ENCODE peak calls at places on chromosomes 13 and 19, in four cellular contexts. Q, Z, Y and E are unnamed samples.

GRCh38 chr19:35211545-35212230 is 16.9 kb downstream of the FAM187B start:
- DNase-seq in Q (no peak), Y (no peak), Z (no peak), E (no peak)

GRCh38 chr19:12379732-12380443 is 14.4 kb upstream of the ZNF442 start:
- DNase-seq in Y (no peak), Q (no peak), Z (no peak), E (no peak)

GRCh38 chr19:2969104-2969504 is 8.3 kb upstream of the TLE6 start:
- DNase-seq in Q (no peak), Z (no peak), Y (no peak), E (peak; percentile 59)

GRCh38 chr13:91133941-91134772 is 213.3 kb upstream of the MIR17HG start:
- DNase-seq in Z (no peak), Y (no peak), Q (peak; percentile 93), E (peak; percentile 37)

GRCh38 chr13:47788844-47789243 is 212.2 kb downstream of the SUCLA2 start:
- DNase-seq in Y (no peak), Q (no peak), Z (no peak), E (no peak)

GRCh38 chr19:33303791-33304759 is 1.7 kb upstream of the CEBPA start:
- DNase-seq in Z (no peak), Q (no peak), Y (no peak), E (no peak)

GRCh38 chr19:50555447-50556235 is 12.6 kb downstream of the LRRC4B start:
- DNase-seq in Z (peak; percentile 15), Q (no peak), Y (no peak), E (peak; percentile 51)

GRCh38 chr13:114282143-114282685 is 813 bp downstream of the UPF3A start:
- DNase-seq in Q (peak; percentile 62), Z (no peak), Y (peak; percentile 23), E (peak; percentile 78)

GRCh38 chr13:55554741-55555140 is 1586.0 kb upstream of the PRR20A start:
- DNase-seq in Z (no peak), Q (no peak), Y (no peak), E (no peak)

GRCh38 chr13:25018729-25019115 is 77.2 kb upstream of the PABPC3 start:
- DNase-seq in Z (no peak), Y (no peak), Q (no peak), E (no peak)

GRCh38 chr19:16470911-16471811 is 609 bp downstream of the EPS15L1 start:
- DNase-seq in Y (no peak), Z (no peak), Q (no peak), E (no peak)

GRCh38 chr13:112137144-112137543 is 70.2 kb downstream of the SOX1 start:
- DNase-seq in Z (no peak), Q (no peak), Y (no peak), E (no peak)

GRCh38 chr19:10749435-10750384 is 31.8 kb downstream of the DNM2 start:
- DNase-seq in Y (no peak), Q (no peak), Z (no peak), E (no peak)

GRCh38 chr19:11425719-11426457 is 6.8 kb upstream of the RGL3 start:
- DNase-seq in Y (no peak), Z (no peak), Q (peak; percentile 69), E (peak; percentile 72)

GRCh38 chr13:43307921-43308433 is 284.6 kb downstream of the DNAJC15 start:
- DNase-seq in Q (no peak), Z (no peak), Y (peak; percentile 68), E (peak; percentile 71)

GRCh38 chr13:36131215-36131930 is at the start of gene DCLK1:
- DNase-seq in Y (no peak), Q (no peak), Z (no peak), E (peak; percentile 80)

GRCh38 chr13:76828316-76828741 is 57.9 kb downstream of the KCTD12 start:
- DNase-seq in Q (no peak), Z (no peak), Y (no peak), E (no peak)

GRCh38 chr19:34226036-34226435 is 28.3 kb upstream of the GARRE1 start:
- DNase-seq in Z (no peak), Q (no peak), Y (no peak), E (no peak)

GRCh38 chr13:33279898-33280549 is 5.5 kb downstream of the STARD13 start:
- DNase-seq in Y (no peak), Q (no peak), Z (no peak), E (no peak)

GRCh38 chr13:113350065-113350937 is 13.6 kb downstream of the GRTP1 start:
- DNase-seq in Q (no peak), Y (no peak), Z (no peak), E (no peak)

GRCh38 chr19:16326401-16327130 is 1.9 kb downstream of the KLF2 start:
- DNase-seq in Q (no peak), Z (no peak), Y (no peak), E (no peak)

GRCh38 chr19:33686687-33687541 is 65.2 kb downstream of the CHST8 start:
- DNase-seq in Y (no peak), Q (no peak), Z (no peak), E (peak; percentile 68)

GRCh38 chr19:55546822-55547614 is 1.7 kb upstream of the SBK3 start:
- DNase-seq in Z (no peak), Y (no peak), Q (peak; percentile 60), E (no peak)

DNA sequence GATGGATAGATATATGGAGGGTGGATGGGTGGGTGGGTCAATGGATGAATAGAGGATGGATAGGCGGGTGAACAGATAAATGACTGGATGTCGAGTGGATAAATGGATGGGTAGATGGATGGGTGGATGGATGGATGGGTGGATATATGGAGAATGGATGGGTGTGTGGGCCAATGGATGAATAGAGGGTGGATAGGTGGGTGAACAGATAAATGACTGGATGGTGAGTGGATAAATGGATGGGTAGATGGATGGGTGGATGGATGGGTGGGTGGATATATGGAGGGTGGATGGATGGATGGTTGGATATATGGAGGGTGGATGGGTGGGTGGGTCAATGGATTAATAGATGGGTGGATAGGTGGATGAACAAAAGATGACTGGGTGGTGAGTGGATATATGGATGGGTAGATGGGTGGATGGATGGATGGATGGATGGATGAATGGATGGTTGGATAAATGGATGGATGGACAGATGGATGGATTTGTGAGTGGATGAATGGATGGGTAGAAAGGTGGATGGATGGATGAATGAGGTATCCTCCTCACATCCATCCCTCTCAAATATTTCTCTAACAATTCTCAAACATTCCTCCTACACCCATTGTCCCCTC is 21.0 kb downstream of the AXL start:
- DNase-seq in Z (no peak), Q (no peak), Y (no peak), E (no peak)
- H3K36me3 ChIP-seq in Z (peaks cover 19% of the 10 kb centered on the region), Q (no peaks in the 10 kb centered on the region), Y (no peaks in the 10 kb centered on the region), E (peaks cover 82% of the 10 kb centered on the region)

GRCh38 chr13:99251908-99252307 is 6.3 kb downstream of the GPR18 start:
- DNase-seq in Q (no peak), Y (no peak), Z (no peak), E (no peak)
- TF ChIP-seq NRF1 in Q (no peak), Y (no peak), Z (no peak), E (no peak)

GRCh38 chr19:7977723-7978040 is 27.8 kb downstream of the ELAVL1 start:
- DNase-seq in Z (no peak), Y (no peak), Q (no peak), E (no peak)
- H3K36me3 ChIP-seq in Z (peaks cover 53% of the 10 kb centered on the region), Y (peaks cover 54% of the 10 kb centered on the region), Q (peaks cover 91% of the 10 kb centered on the region), E (no peaks in the 10 kb centered on the region)

GRCh38 chr19:42010245-42011126 is 16.5 kb upstream of the ATP1A3 start:
- DNase-seq in Y (no peak), Q (no peak), Z (no peak), E (no peak)
- TF ChIP-seq NRF1 in Y (no peak), Q (no peak), Z (no peak), E (no peak)

DNA sequence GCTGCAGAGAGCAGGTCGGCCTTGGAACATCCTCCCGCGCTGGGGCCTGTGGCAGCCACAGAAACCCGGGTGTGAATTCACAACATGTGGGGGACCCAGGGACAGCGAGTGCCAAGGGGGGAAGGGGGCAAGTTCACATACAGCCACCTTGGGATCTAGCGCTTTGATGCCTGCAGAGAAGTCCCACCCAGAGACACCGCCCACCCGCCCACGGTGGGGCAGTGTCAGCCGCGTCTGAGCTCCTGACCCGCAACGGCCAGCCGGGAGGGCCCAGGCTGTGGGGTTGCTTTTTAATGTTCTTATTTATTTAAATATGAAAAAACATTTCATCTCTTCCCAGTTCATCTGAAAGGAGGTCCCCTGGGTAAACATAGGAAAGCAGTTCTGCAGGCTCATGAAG is 12.9 kb downstream of the MYDGF start:
- DNase-seq in Q (no peak), Z (no peak), Y (no peak), E (no peak)
- H3K36me3 ChIP-seq in Q (peaks cover 73% of the 10 kb centered on the region), Z (peaks cover 10% of the 10 kb centered on the region), Y (peaks cover 20% of the 10 kb centered on the region), E (peaks cover 15% of the 10 kb centered on the region)

GRCh38 chr19:52648336-52648990 is 10.3 kb upstream of the ZNF83 start:
- DNase-seq in Y (no peak), Q (no peak), Z (no peak), E (no peak)
- TF ChIP-seq NRF1 in Y (no peak), Q (no peak), Z (no peak), E (no peak)

GRCh38 chr19:49552749-49553148 is 24.9 kb downstream of the RCN3 start:
- DNase-seq in Z (no peak), Y (no peak), Q (no peak), E (no peak)
- H3K36me3 ChIP-seq in Z (peaks cover 12% of the 10 kb centered on the region), Y (peaks cover 18% of the 10 kb centered on the region), Q (peaks cover 34% of the 10 kb centered on the region), E (peaks cover 19% of the 10 kb centered on the region)

GRCh38 chr13:68667863-68668262 is 1437.7 kb upstream of the PCDH9 start:
- DNase-seq in Q (no peak), Y (no peak), Z (no peak), E (no peak)

DNA sequence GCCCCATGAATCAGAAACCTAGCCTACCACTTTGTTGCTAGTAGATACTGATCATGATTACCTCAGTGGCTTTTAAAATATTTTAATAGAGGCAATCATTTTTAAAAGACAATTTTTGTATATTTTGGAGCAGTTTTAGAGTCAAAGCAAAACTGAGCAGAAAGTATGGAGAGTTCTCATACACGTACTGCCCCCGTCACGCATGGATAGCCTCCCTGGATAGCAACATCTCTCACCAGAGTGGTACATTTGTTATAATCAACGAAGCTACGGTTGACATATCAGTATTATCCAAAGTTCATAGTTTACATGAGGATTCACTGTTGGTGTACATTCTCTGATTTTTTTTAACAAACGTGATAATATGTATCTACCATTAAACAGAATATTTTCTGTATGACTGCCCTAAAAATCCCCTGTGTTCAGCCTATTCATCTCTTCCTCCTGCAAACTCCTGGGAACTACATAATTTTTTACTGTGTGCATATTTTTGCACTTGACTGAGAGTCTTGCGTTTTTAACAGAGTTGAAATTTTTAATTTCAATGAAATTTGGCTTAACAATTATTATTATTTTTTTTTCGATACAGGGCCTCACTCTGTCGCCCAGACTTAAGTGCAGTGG is 1436.8 kb upstream of the PCDH9 start:
- DNase-seq in Y (no peak), Q (no peak), Z (no peak), E (no peak)
- TF ChIP-seq NRF1 in Y (no peak), Q (no peak), Z (no peak), E (no peak)

GRCh38 chr19:36577271-36577996 is 4.3 kb upstream of the ZNF529 start:
- DNase-seq in Z (no peak), Y (no peak), Q (no peak), E (no peak)
- H3K36me3 ChIP-seq in Z (peaks cover 18% of the 10 kb centered on the region), Y (peaks cover 3% of the 10 kb centered on the region), Q (peaks cover 35% of the 10 kb centered on the region), E (peaks cover 69% of the 10 kb centered on the region)